ENCODE peak calls at places on chromosomes 5 and 9, in nine cellular contexts. One of them, this sample, is unnamed. For H3K4me1 and H3K36me3, the result is how much of the 10 kb centered on the place peaks cover.

GRCh38 chr9:19948021-19948420 is 159.2 kb upstream of the SLC24A2 start:
- DNase-seq in CD8-positive, alpha-beta T cell: no peak
- DNase-seq in mesendoderm: no peak
- DNase-seq in naive thymus-derived CD4-positive, alpha-beta T cell: no peak
- DNase-seq in left ventricle myocardium inferior: no peak
- DNase-seq in right atrium auricular region: no peak
- DNase-seq in CD8-positive, alpha-beta memory T cell: no peak
- DNase-seq in keratinocyte: no peak
- DNase-seq in K562: no peak
- DNase-seq in this sample: no peak

GRCh38 chr9:133805876-133806622 is 67.9 kb upstream of the SARDH start:
- DNase-seq in CD8-positive, alpha-beta T cell: no peak
- DNase-seq in mesendoderm: no peak
- DNase-seq in naive thymus-derived CD4-positive, alpha-beta T cell: no peak
- DNase-seq in left ventricle myocardium inferior: no peak
- DNase-seq in right atrium auricular region: no peak
- DNase-seq in CD8-positive, alpha-beta memory T cell: no peak
- DNase-seq in keratinocyte: no peak
- DNase-seq in K562: no peak
- DNase-seq in this sample: no peak

GRCh38 chr9:105697871-105698270 is 3.5 kb downstream of the TMEM38B start:
- DNase-seq in CD8-positive, alpha-beta T cell: no peak
- DNase-seq in mesendoderm: no peak
- DNase-seq in naive thymus-derived CD4-positive, alpha-beta T cell: no peak
- DNase-seq in left ventricle myocardium inferior: no peak
- DNase-seq in right atrium auricular region: no peak
- DNase-seq in CD8-positive, alpha-beta memory T cell: no peak
- DNase-seq in keratinocyte: no peak
- DNase-seq in K562: peak
- DNase-seq in this sample: no peak

GRCh38 chr9:95422650-95423049 is 94.1 kb downstream of the PTCH1 start:
- DNase-seq in CD8-positive, alpha-beta T cell: no peak
- DNase-seq in mesendoderm: no peak
- DNase-seq in naive thymus-derived CD4-positive, alpha-beta T cell: no peak
- DNase-seq in left ventricle myocardium inferior: no peak
- DNase-seq in right atrium auricular region: no peak
- DNase-seq in CD8-positive, alpha-beta memory T cell: no peak
- DNase-seq in keratinocyte: no peak
- DNase-seq in K562: no peak
- DNase-seq in this sample: no peak

GRCh38 chr9:8857330-8858249 is 1058.0 kb upstream of the DMAC1 start:
- DNase-seq in CD8-positive, alpha-beta T cell: no peak
- DNase-seq in mesendoderm: peak
- DNase-seq in naive thymus-derived CD4-positive, alpha-beta T cell: no peak
- DNase-seq in left ventricle myocardium inferior: peak
- DNase-seq in right atrium auricular region: no peak
- DNase-seq in CD8-positive, alpha-beta memory T cell: no peak
- DNase-seq in keratinocyte: no peak
- DNase-seq in K562: no peak
- DNase-seq in this sample: no peak

GRCh38 chr5:111127453-111128195 is 35.5 kb downstream of the WDR36 start:
- DNase-seq in CD8-positive, alpha-beta T cell: no peak
- DNase-seq in mesendoderm: peak
- DNase-seq in naive thymus-derived CD4-positive, alpha-beta T cell: no peak
- DNase-seq in left ventricle myocardium inferior: no peak
- DNase-seq in right atrium auricular region: no peak
- DNase-seq in CD8-positive, alpha-beta memory T cell: no peak
- DNase-seq in keratinocyte: peak
- DNase-seq in K562: no peak
- DNase-seq in this sample: no peak

GRCh38 chr5:99900302-99900811 is 634.8 kb upstream of the FAM174A start:
- DNase-seq in CD8-positive, alpha-beta T cell: no peak
- DNase-seq in mesendoderm: no peak
- DNase-seq in naive thymus-derived CD4-positive, alpha-beta T cell: no peak
- DNase-seq in left ventricle myocardium inferior: no peak
- DNase-seq in right atrium auricular region: no peak
- DNase-seq in CD8-positive, alpha-beta memory T cell: no peak
- DNase-seq in keratinocyte: peak
- DNase-seq in K562: no peak
- DNase-seq in this sample: no peak

GRCh38 chr5:50962934-50963646 is 296.7 kb downstream of the PARP8 start:
- DNase-seq in CD8-positive, alpha-beta T cell: peak
- DNase-seq in mesendoderm: peak
- DNase-seq in naive thymus-derived CD4-positive, alpha-beta T cell: peak
- DNase-seq in left ventricle myocardium inferior: peak
- DNase-seq in right atrium auricular region: no peak
- DNase-seq in CD8-positive, alpha-beta memory T cell: peak
- DNase-seq in keratinocyte: peak
- DNase-seq in K562: peak
- DNase-seq in this sample: peak

GRCh38 chr5:54581831-54582548 is 64.4 kb downstream of the SNX18 start:
- DNase-seq in CD8-positive, alpha-beta T cell: no peak
- DNase-seq in mesendoderm: no peak
- DNase-seq in naive thymus-derived CD4-positive, alpha-beta T cell: no peak
- DNase-seq in left ventricle myocardium inferior: no peak
- DNase-seq in right atrium auricular region: no peak
- DNase-seq in CD8-positive, alpha-beta memory T cell: no peak
- DNase-seq in keratinocyte: no peak
- DNase-seq in K562: no peak
- DNase-seq in this sample: no peak

GRCh38 chr5:137609122-137609521 is 110.0 kb upstream of the SPOCK1 start:
- DNase-seq in CD8-positive, alpha-beta T cell: no peak
- DNase-seq in mesendoderm: no peak
- DNase-seq in naive thymus-derived CD4-positive, alpha-beta T cell: no peak
- DNase-seq in left ventricle myocardium inferior: no peak
- DNase-seq in right atrium auricular region: no peak
- DNase-seq in CD8-positive, alpha-beta memory T cell: no peak
- DNase-seq in keratinocyte: no peak
- DNase-seq in K562: no peak
- DNase-seq in this sample: no peak

GRCh38 chr9:36575411-36575882 is 2.8 kb downstream of the MELK start:
- DNase-seq in CD8-positive, alpha-beta T cell: no peak
- DNase-seq in mesendoderm: peak
- DNase-seq in naive thymus-derived CD4-positive, alpha-beta T cell: no peak
- DNase-seq in left ventricle myocardium inferior: no peak
- DNase-seq in right atrium auricular region: no peak
- DNase-seq in CD8-positive, alpha-beta memory T cell: no peak
- DNase-seq in keratinocyte: no peak
- DNase-seq in K562: no peak
- DNase-seq in this sample: no peak

GRCh38 chr9:18294229-18294628 is 179.7 kb upstream of the ADAMTSL1 start:
- DNase-seq in CD8-positive, alpha-beta T cell: no peak
- DNase-seq in mesendoderm: no peak
- DNase-seq in naive thymus-derived CD4-positive, alpha-beta T cell: no peak
- DNase-seq in left ventricle myocardium inferior: no peak
- DNase-seq in right atrium auricular region: no peak
- DNase-seq in CD8-positive, alpha-beta memory T cell: no peak
- DNase-seq in keratinocyte: no peak
- DNase-seq in K562: no peak
- DNase-seq in this sample: no peak

DNA sequence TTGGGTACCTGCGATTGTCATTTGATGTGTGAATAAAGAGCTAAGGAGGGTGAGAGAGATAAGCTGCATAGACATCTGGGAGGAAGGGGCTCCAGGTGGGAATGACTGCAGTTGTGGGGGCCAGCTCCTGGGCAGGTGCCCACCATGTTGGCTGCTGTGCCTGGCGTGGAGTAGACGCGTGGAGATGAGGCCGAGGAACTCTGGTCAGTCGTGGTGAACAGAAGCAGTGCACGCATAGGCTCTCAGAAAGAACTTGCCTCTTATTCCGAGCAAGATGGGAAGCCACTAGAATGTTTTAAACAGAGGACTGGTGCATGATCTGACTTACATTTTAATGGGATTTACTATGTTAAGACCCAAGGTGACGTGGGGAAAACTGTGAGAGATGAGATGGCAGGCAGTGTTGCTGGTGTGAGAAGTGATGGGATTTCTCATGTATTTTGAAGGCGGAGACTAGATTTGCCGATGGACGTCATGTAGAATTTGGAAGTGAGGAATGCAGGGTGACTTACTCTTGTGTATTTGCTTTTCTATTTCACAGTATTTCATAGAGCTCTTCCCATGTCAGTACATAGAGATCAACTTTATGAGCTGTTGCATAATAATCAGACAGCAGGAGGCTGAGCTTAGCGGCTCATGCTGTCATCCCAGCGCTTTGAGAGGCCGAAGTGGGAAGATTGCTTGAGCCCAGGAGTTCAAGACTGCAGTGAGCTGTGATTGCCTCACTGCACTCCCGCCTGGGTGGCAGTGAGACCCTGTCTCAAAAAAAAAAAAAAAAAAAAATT is 71.1 kb downstream of the EHMT1 start:
- DNase-seq in CD8-positive, alpha-beta T cell: no peak
- DNase-seq in mesendoderm: no peak
- DNase-seq in naive thymus-derived CD4-positive, alpha-beta T cell: no peak
- DNase-seq in left ventricle myocardium inferior: no peak
- DNase-seq in right atrium auricular region: no peak
- DNase-seq in CD8-positive, alpha-beta memory T cell: no peak
- DNase-seq in keratinocyte: no peak
- DNase-seq in K562: no peak
- DNase-seq in this sample: no peak
- H3K27ac ChIP-seq in CD8-positive, alpha-beta T cell: no peak
- H3K27ac ChIP-seq in mesendoderm: no peak
- H3K27ac ChIP-seq in naive thymus-derived CD4-positive, alpha-beta T cell: no peak
- H3K27ac ChIP-seq in left ventricle myocardium inferior: no peak
- H3K27ac ChIP-seq in right atrium auricular region: no peak
- H3K27ac ChIP-seq in CD8-positive, alpha-beta memory T cell: no peak
- H3K27ac ChIP-seq in keratinocyte: no peak
- H3K27ac ChIP-seq in K562: no peak
- H3K27ac ChIP-seq in this sample: no peak

GRCh38 chr5:96885518-96886338 is 9.4 kb downstream of the ERAP2 start:
- DNase-seq in CD8-positive, alpha-beta T cell: no peak
- DNase-seq in mesendoderm: no peak
- DNase-seq in naive thymus-derived CD4-positive, alpha-beta T cell: no peak
- DNase-seq in left ventricle myocardium inferior: no peak
- DNase-seq in right atrium auricular region: no peak
- DNase-seq in CD8-positive, alpha-beta memory T cell: no peak
- DNase-seq in keratinocyte: no peak
- DNase-seq in K562: no peak
- DNase-seq in this sample: peak
- H3K4me1 ChIP-seq in CD8-positive, alpha-beta T cell: half or more
- H3K4me1 ChIP-seq in mesendoderm: under half
- H3K4me1 ChIP-seq in naive thymus-derived CD4-positive, alpha-beta T cell: half or more
- H3K4me1 ChIP-seq in left ventricle myocardium inferior: under half
- H3K4me1 ChIP-seq in right atrium auricular region: under half
- H3K4me1 ChIP-seq in CD8-positive, alpha-beta memory T cell: half or more
- H3K4me1 ChIP-seq in keratinocyte: under half
- H3K4me1 ChIP-seq in K562: under half
- H3K4me1 ChIP-seq in this sample: half or more

GRCh38 chr9:137802021-137802420 is 75.6 kb upstream of the CACNA1B start:
- DNase-seq in CD8-positive, alpha-beta T cell: no peak
- DNase-seq in mesendoderm: no peak
- DNase-seq in naive thymus-derived CD4-positive, alpha-beta T cell: no peak
- DNase-seq in left ventricle myocardium inferior: no peak
- DNase-seq in right atrium auricular region: no peak
- DNase-seq in CD8-positive, alpha-beta memory T cell: no peak
- DNase-seq in keratinocyte: no peak
- DNase-seq in K562: no peak
- DNase-seq in this sample: no peak

GRCh38 chr9:137801023-137801319 is 76.6 kb upstream of the CACNA1B start:
- DNase-seq in CD8-positive, alpha-beta T cell: no peak
- DNase-seq in mesendoderm: no peak
- DNase-seq in naive thymus-derived CD4-positive, alpha-beta T cell: no peak
- DNase-seq in left ventricle myocardium inferior: no peak
- DNase-seq in right atrium auricular region: no peak
- DNase-seq in CD8-positive, alpha-beta memory T cell: no peak
- DNase-seq in keratinocyte: no peak
- DNase-seq in K562: no peak
- DNase-seq in this sample: no peak

GRCh38 chr9:137802521-137803243 is 74.9 kb upstream of the CACNA1B start:
- DNase-seq in CD8-positive, alpha-beta T cell: no peak
- DNase-seq in mesendoderm: no peak
- DNase-seq in naive thymus-derived CD4-positive, alpha-beta T cell: no peak
- DNase-seq in left ventricle myocardium inferior: no peak
- DNase-seq in right atrium auricular region: no peak
- DNase-seq in CD8-positive, alpha-beta memory T cell: no peak
- DNase-seq in keratinocyte: no peak
- DNase-seq in K562: no peak
- DNase-seq in this sample: no peak

GRCh38 chr9:137807721-137808703 is 69.6 kb upstream of the CACNA1B start:
- DNase-seq in CD8-positive, alpha-beta T cell: no peak
- DNase-seq in mesendoderm: no peak
- DNase-seq in naive thymus-derived CD4-positive, alpha-beta T cell: no peak
- DNase-seq in left ventricle myocardium inferior: no peak
- DNase-seq in right atrium auricular region: no peak
- DNase-seq in CD8-positive, alpha-beta memory T cell: no peak
- DNase-seq in keratinocyte: no peak
- DNase-seq in K562: no peak
- DNase-seq in this sample: no peak

GRCh38 chr9:137804908-137805356 is 72.7 kb upstream of the CACNA1B start:
- DNase-seq in CD8-positive, alpha-beta T cell: no peak
- DNase-seq in mesendoderm: no peak
- DNase-seq in naive thymus-derived CD4-positive, alpha-beta T cell: no peak
- DNase-seq in left ventricle myocardium inferior: no peak
- DNase-seq in right atrium auricular region: no peak
- DNase-seq in CD8-positive, alpha-beta memory T cell: no peak
- DNase-seq in keratinocyte: peak
- DNase-seq in K562: no peak
- DNase-seq in this sample: no peak
- H3K36me3 ChIP-seq in CD8-positive, alpha-beta T cell: under half
- H3K36me3 ChIP-seq in mesendoderm: under half
- H3K36me3 ChIP-seq in naive thymus-derived CD4-positive, alpha-beta T cell: half or more
- H3K36me3 ChIP-seq in left ventricle myocardium inferior: half or more
- H3K36me3 ChIP-seq in right atrium auricular region: under half
- H3K36me3 ChIP-seq in CD8-positive, alpha-beta memory T cell: under half
- H3K36me3 ChIP-seq in keratinocyte: under half
- H3K36me3 ChIP-seq in K562: half or more
- H3K36me3 ChIP-seq in this sample: under half

DNA sequence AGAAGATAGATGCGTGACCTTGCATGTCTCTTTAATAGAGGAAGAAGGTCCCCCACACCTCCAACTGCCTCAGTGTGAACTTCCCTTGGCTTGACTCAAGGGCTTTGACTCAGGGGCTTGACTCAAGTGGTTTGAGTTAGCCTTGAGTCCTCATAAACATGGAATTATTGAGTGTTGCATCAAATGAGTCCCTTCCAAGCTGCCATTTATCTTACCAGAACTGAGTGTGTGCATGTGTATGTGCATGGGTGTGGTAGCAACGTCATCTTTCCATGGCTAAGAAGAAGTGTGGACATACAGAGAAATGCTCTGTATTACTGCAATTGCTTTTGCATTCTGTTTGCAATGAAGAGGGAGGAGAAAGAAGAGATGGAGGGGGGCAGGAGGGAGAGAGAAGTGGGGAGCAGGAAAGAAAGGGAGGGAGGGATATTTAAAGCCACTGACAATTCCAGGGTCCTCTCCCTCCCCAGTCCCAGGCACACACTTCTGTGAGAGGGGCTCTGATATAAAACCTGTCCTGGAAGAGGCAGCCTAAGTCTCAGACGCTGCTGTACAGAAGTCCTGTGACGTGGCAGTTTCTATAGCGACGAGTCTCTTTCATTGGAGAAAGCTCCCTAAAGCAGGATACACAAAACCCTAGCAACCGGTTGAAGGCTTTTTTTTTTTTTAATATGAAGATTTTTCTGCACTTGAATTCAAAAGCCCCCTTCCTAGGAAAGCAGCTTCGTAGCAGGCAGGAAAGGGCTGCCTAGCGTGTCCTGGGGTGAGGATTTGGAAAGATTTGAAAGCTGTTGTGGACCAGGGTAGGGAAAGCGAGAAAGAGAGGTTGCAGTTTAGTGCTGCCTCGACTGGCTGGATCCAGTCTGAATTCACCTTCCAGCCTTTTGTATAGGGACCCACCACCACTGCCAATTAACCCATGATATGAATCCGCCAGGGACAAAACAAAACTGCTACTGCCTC is 93.3 kb upstream of the MAP1B start:
- DNase-seq in CD8-positive, alpha-beta T cell: no peak
- DNase-seq in mesendoderm: peak
- DNase-seq in naive thymus-derived CD4-positive, alpha-beta T cell: no peak
- DNase-seq in left ventricle myocardium inferior: no peak
- DNase-seq in right atrium auricular region: no peak
- DNase-seq in CD8-positive, alpha-beta memory T cell: no peak
- DNase-seq in keratinocyte: no peak
- DNase-seq in K562: no peak
- DNase-seq in this sample: no peak
- H3K27ac ChIP-seq in CD8-positive, alpha-beta T cell: no peak
- H3K27ac ChIP-seq in mesendoderm: no peak
- H3K27ac ChIP-seq in naive thymus-derived CD4-positive, alpha-beta T cell: no peak
- H3K27ac ChIP-seq in left ventricle myocardium inferior: no peak
- H3K27ac ChIP-seq in right atrium auricular region: no peak
- H3K27ac ChIP-seq in CD8-positive, alpha-beta memory T cell: no peak
- H3K27ac ChIP-seq in keratinocyte: no peak
- H3K27ac ChIP-seq in K562: no peak
- H3K27ac ChIP-seq in this sample: no peak

This sample was measured in CD4-positive, alpha-beta memory T cell.